ENCODE peak calls at places on chromosome 7, in ten cellular contexts. W, P, H, K, J, C, Z, L, E and G are unnamed samples.

GRCh38 chr7:2566890-2567662 is 8.3 kb downstream of the IQCE start:
- DNase-seq in W (no peak), P (no peak), H (no peak), K (no peak), J (peak; percentile 42), C (no peak), Z (no peak), L (no peak), E (no peak), G (no peak)

GRCh38 chr7:48299580-48300169 is 128.4 kb downstream of the ABCA13 start:
- DNase-seq in W (peak; percentile 77), P (peak; percentile 31), H (no peak), K (peak; percentile 67), J (peak; percentile 62), C (no peak), Z (no peak), L (no peak), E (peak; percentile 32), G (no peak)

GRCh38 chr7:28442540-28443420 is 30.5 kb downstream of the CREB5 start:
- DNase-seq in W (no peak), P (no peak), H (no peak), K (no peak), J (no peak), C (no peak), Z (no peak), L (no peak), E (no peak), G (no peak)

GRCh38 chr7:39240864-39241263 is 263.2 kb downstream of the POU6F2 start:
- DNase-seq in W (no peak), P (no peak), H (no peak), K (no peak), J (no peak), C (no peak), Z (no peak), L (no peak), E (no peak), G (no peak)

GRCh38 chr7:103660455-103661371 is 214.7 kb upstream of the SLC26A5 start:
- DNase-seq in W (no peak), P (no peak), H (no peak), K (no peak), J (no peak), C (no peak), Z (no peak), L (no peak), E (no peak), G (no peak)

GRCh38 chr7:100087055-100087750 is 1.6 kb upstream of the COPS6 start:
- DNase-seq in W (no peak), P (peak; percentile 92), H (no peak), K (no peak), J (no peak), C (no peak), Z (no peak), L (no peak), E (no peak), G (no peak)

GRCh38 chr7:26686448-26686981 is 177.9 kb downstream of the SKAP2 start:
- DNase-seq in W (peak; percentile 43), P (no peak), H (no peak), K (peak; percentile 40), J (peak; percentile 45), C (no peak), Z (no peak), L (no peak), E (no peak), G (no peak)

GRCh38 chr7:69654381-69654780 is 56.1 kb downstream of the AUTS2 start:
- DNase-seq in W (no peak), P (no peak), H (no peak), K (no peak), J (peak; percentile 63), C (no peak), Z (no peak), L (no peak), E (no peak), G (no peak)

GRCh38 chr7:135193615-135194081 is 17.7 kb downstream of the WDR91 start:
- DNase-seq in W (no peak), P (peak; percentile 94), H (no peak), K (no peak), J (no peak), C (no peak), Z (no peak), L (no peak), E (no peak), G (no peak)

GRCh38 chr7:120445276-120445675 is 172.3 kb downstream of the KCND2 start:
- DNase-seq in W (no peak), P (no peak), H (no peak), K (no peak), J (no peak), C (no peak), Z (no peak), L (no peak), E (no peak), G (no peak)

GRCh38 chr7:28112883-28113540 is 67.6 kb downstream of the JAZF1 start:
- DNase-seq in W (no peak), P (no peak), H (no peak), K (no peak), J (no peak), C (no peak), Z (no peak), L (no peak), E (no peak), G (no peak)

GRCh38 chr7:137146012-137146455 is 197.5 kb downstream of the PTN start:
- DNase-seq in W (no peak), P (peak; percentile 79), H (no peak), K (no peak), J (no peak), C (no peak), Z (no peak), L (no peak), E (no peak), G (no peak)

GRCh38 chr7:29337628-29338116 is 143.1 kb downstream of the CHN2 start:
- DNase-seq in W (no peak), P (no peak), H (no peak), K (no peak), J (no peak), C (no peak), Z (no peak), L (no peak), E (peak; percentile 77), G (peak; percentile 50)

GRCh38 chr7:57646219-57646900 is 196.4 kb downstream of the ZNF716 start:
- DNase-seq in W (no peak), P (no peak), H (no peak), K (no peak), J (no peak), C (no peak), Z (no peak), L (no peak), E (no peak), G (no peak)

GRCh38 chr7:35677582-35678356 is 17.2 kb downstream of the HERPUD2 start:
- DNase-seq in W (no peak), P (no peak), H (no peak), K (no peak), J (no peak), C (no peak), Z (no peak), L (no peak), E (no peak), G (no peak)

GRCh38 chr7:87140271-87140748 is 11.9 kb upstream of the DMTF1 start:
- DNase-seq in W (no peak), P (no peak), H (no peak), K (no peak), J (no peak), C (no peak), Z (no peak), L (no peak), E (no peak), G (no peak)

GRCh38 chr7:1040790-1041189 is 3.6 kb upstream of the GPR146 start:
- DNase-seq in W (peak; percentile 72), P (no peak), H (no peak), K (no peak), J (no peak), C (no peak), Z (no peak), L (no peak), E (no peak), G (no peak)

GRCh38 chr7:129646369-129647021 is 35.0 kb downstream of the NRF1 start:
- DNase-seq in W (peak; percentile 61), P (no peak), H (no peak), K (no peak), J (no peak), C (no peak), Z (no peak), L (no peak), E (no peak), G (no peak)
- H3K4me3 ChIP-seq in W (peak overlapping the region; percentile 6), P (no peak overlapping the region), H (no peak overlapping the region), K (no peak overlapping the region), J (no peak overlapping the region), C (no peak overlapping the region), Z (no peak overlapping the region), L (no peak overlapping the region), E (no peak overlapping the region), G (no peak overlapping the region)

GRCh38 chr7:117324940-117325339 is 2.1 kb upstream of the WNT2 start:
- DNase-seq in W (peak; percentile 17), P (no peak), H (no peak), K (no peak), J (no peak), C (no peak), Z (no peak), L (no peak), E (no peak), G (no peak)

GRCh38 chr7:117323877-117324699 is 1.2 kb upstream of the WNT2 start:
- DNase-seq in W (peak; percentile 66), P (peak; percentile 53), H (peak; percentile 36), K (no peak), J (no peak), C (no peak), Z (peak; percentile 78), L (no peak), E (no peak), G (no peak)

GRCh38 chr7:117325836-117326235 is 3.0 kb upstream of the WNT2 start:
- DNase-seq in W (no peak), P (no peak), H (no peak), K (no peak), J (no peak), C (no peak), Z (no peak), L (no peak), E (no peak), G (no peak)

GRCh38 chr7:117322741-117323584 is at the start of gene WNT2:
- DNase-seq in W (peak; percentile 51), P (no peak), H (no peak), K (no peak), J (no peak), C (no peak), Z (no peak), L (no peak), E (no peak), G (no peak)

GRCh38 chr7:117323585-117323876 is 673 bp upstream of the WNT2 start:
- DNase-seq in W (peak; percentile 23), P (no peak), H (no peak), K (no peak), J (no peak), C (no peak), Z (no peak), L (no peak), E (peak; percentile 24), G (no peak)
- H3K4me3 ChIP-seq in W (peak overlapping the region; percentile 49), P (peak overlapping the region; percentile 56), H (peak overlapping the region; percentile 48), K (peak overlapping the region; percentile 43), J (no peak overlapping the region), C (peak overlapping the region; percentile 65), Z (peak overlapping the region; percentile 46), L (peak overlapping the region; percentile 59), E (peak overlapping the region; percentile 80), G (no peak overlapping the region)

GRCh38 chr7:71264005-71264404 is 132.1 kb downstream of the GALNT17 start:
- DNase-seq in W (no peak), P (no peak), H (no peak), K (no peak), J (no peak), C (no peak), Z (no peak), L (no peak), E (no peak), G (no peak)
- H3K4me3 ChIP-seq in W (no peak overlapping the region), P (no peak overlapping the region), H (no peak overlapping the region), K (no peak overlapping the region), J (no peak overlapping the region), C (no peak overlapping the region), Z (no peak overlapping the region), L (no peak overlapping the region), E (no peak overlapping the region), G (no peak overlapping the region)

GRCh38 chr7:101813414-101814019 is 3.9 kb upstream of the CUX1 start:
- DNase-seq in W (no peak), P (no peak), H (no peak), K (no peak), J (peak; percentile 43), C (no peak), Z (no peak), L (no peak), E (no peak), G (no peak)
- H3K4me3 ChIP-seq in W (no peak overlapping the region), P (peak overlapping the region; percentile 30), H (peak overlapping the region; percentile 87), K (peak overlapping the region; percentile 86), J (peak overlapping the region; percentile 75), C (peak overlapping the region; percentile 93), Z (peak overlapping the region; percentile 82), L (peak overlapping the region; percentile 92), E (peak overlapping the region; percentile 94), G (no peak overlapping the region)